ENCODE peak calls at places on chromosomes 4 and X, in six cellular contexts. U is Peyer's patch; D is COR-L47; X is thoracic aorta; J is cardiac fibroblast; B is stimulated activated CD8-positive, alpha-beta memory T cell treated with anti-CD3 and anti-CD28 coated beads, Interleukin-4, amount 100 ng/mL, for 24 hours. W is an unnamed sample.
A peak's percentile ranks its signal among the peaks of the same experiment; 100 is the strongest.

GRCh38 chr4:4735870-4736269 is 123.6 kb upstream of the MSX1 start:
- DNase-seq in U (no peak), D (no peak), X (no peak), J (no peak), B (no peak), W (no peak)

GRCh38 chr4:86019906-86020305 is 339.9 kb downstream of the MAPK10 start:
- DNase-seq in U (no peak), D (no peak), X (no peak), J (peak; percentile 41), B (no peak), W (no peak)

GRCh38 chr4:113831469-113831868 is 69.9 kb upstream of the CAMK2D start:
- DNase-seq in U (no peak), D (peak; percentile 14), X (no peak), J (no peak), B (no peak), W (no peak)

GRCh38 chr4:13982008-13982407 is 354.5 kb upstream of the BOD1L1 start:
- DNase-seq in U (no peak), D (no peak), X (no peak), J (no peak), B (no peak), W (no peak)

GRCh38 chr4:158849681-158850080 is 80.9 kb downstream of the FNIP2 start:
- DNase-seq in U (no peak), D (no peak), X (no peak), J (no peak), B (no peak), W (no peak)

GRCh38 chr4:122806981-122807679 is 19.5 kb upstream of the FGF2 start:
- DNase-seq in U (no peak), D (no peak), X (no peak), J (peak; percentile 65), B (no peak), W (no peak)

GRCh38 chrX:38277136-38277535 is 50.2 kb downstream of the RPGR start:
- DNase-seq in U (no peak), D (no peak), X (no peak), J (no peak), B (no peak), W (no peak)

GRCh38 chr4:163701915-163702314 is 207.4 kb downstream of the TMA16 start:
- DNase-seq in U (no peak), D (no peak), X (no peak), J (peak; percentile 43), B (no peak), W (no peak)

GRCh38 chr4:165810726-165811125 is 62.3 kb upstream of the TLL1 start:
- DNase-seq in U (no peak), D (no peak), X (no peak), J (peak; percentile 54), B (no peak), W (no peak)

GRCh38 chr4:171676555-171677215 is 136.5 kb upstream of the GALNTL6 start:
- DNase-seq in U (peak; percentile 50), D (no peak), X (no peak), J (no peak), B (no peak), W (peak; percentile 35)

GRCh38 chr4:61336911-61337310 is 136.8 kb downstream of the ADGRL3 start:
- DNase-seq in U (no peak), D (peak; percentile 57), X (no peak), J (no peak), B (no peak), W (no peak)

GRCh38 chrX:46628406-46629371 is 55.1 kb downstream of the CHST7 start:
- DNase-seq in U (no peak), D (no peak), X (peak; percentile 2), J (peak; percentile 67), B (no peak), W (peak; percentile 72)

GRCh38 chr4:81600511-81601269 is 129.0 kb upstream of the RASGEF1B start:
- DNase-seq in U (no peak), D (no peak), X (no peak), J (no peak), B (no peak), W (no peak)

GRCh38 chrX:38868941-38869378 is 67.7 kb downstream of the MID1IP1 start:
- DNase-seq in U (no peak), D (no peak), X (peak; percentile 4), J (peak; percentile 86), B (no peak), W (no peak)

GRCh38 chrX:139113682-139114081 is 402.2 kb upstream of the FGF13 start:
- DNase-seq in U (no peak), D (no peak), X (no peak), J (no peak), B (no peak), W (no peak)

GRCh38 chr4:83261307-83261706 is 23.3 kb downstream of the COQ2 start:
- DNase-seq in U (no peak), D (no peak), X (no peak), J (no peak), B (no peak), W (no peak)

GRCh38 chr4:139852612-139853269 is 187.1 kb downstream of the MGST2 start:
- DNase-seq in U (no peak), D (no peak), X (no peak), J (peak; percentile 71), B (no peak), W (no peak)

GRCh38 chr4:169345207-169345788 is 74.5 kb upstream of the SH3RF1 start:
- DNase-seq in U (no peak), D (no peak), X (no peak), J (peak; percentile 65), B (no peak), W (no peak)

GRCh38 chrX:107684956-107685385 is 56.7 kb downstream of the PRPS1 start:
- DNase-seq in U (peak; percentile 38), D (no peak), X (no peak), J (peak; percentile 81), B (no peak), W (no peak)

GRCh38 chr4:144355809-144356757 is 215.6 kb upstream of the GYPA start:
- DNase-seq in U (no peak), D (no peak), X (no peak), J (peak; percentile 94), B (no peak), W (peak; percentile 49)

GRCh38 chr4:74217365-74217764 is 59.4 kb downstream of the MTHFD2L start:
- DNase-seq in U (no peak), D (no peak), X (no peak), J (peak; percentile 82), B (no peak), W (no peak)

GRCh38 chrX:121146059-121146628 is 98.7 kb downstream of the GLUD2 start:
- DNase-seq in U (no peak), D (no peak), X (no peak), J (peak; percentile 20), B (no peak), W (no peak)

GRCh38 chrX:123906557-123907316 is 46.9 kb downstream of the XIAP start:
- DNase-seq in U (no peak), D (no peak), X (no peak), J (no peak), B (no peak), W (no peak)

GRCh38 chr4:75598390-75598789 is 31.9 kb downstream of the CDKL2 start:
- DNase-seq in U (no peak), D (no peak), X (no peak), J (peak; percentile 62), B (no peak), W (no peak)

GRCh38 chr4:107213410-107213809 is 177.3 kb upstream of the DKK2 start:
- DNase-seq in U (no peak), D (no peak), X (no peak), J (peak; percentile 10), B (no peak), W (no peak)

GRCh38 chr4:133594246-133595207 is 445.4 kb downstream of the PCDH10 start:
- DNase-seq in U (no peak), D (no peak), X (no peak), J (peak; percentile 25), B (no peak), W (no peak)

GRCh38 chr4:88448905-88449689 is 7.8 kb upstream of the HERC5 start:
- DNase-seq in U (no peak), D (no peak), X (no peak), J (no peak), B (no peak), W (no peak)

GRCh38 chr4:110636677-110637407 is 14.0 kb upstream of the PITX2 start:
- DNase-seq in U (no peak), D (no peak), X (no peak), J (peak; percentile 30), B (no peak), W (no peak)

GRCh38 chr4:106048250-106048931 is 153.1 kb downstream of the NPNT start:
- DNase-seq in U (no peak), D (no peak), X (no peak), J (peak; percentile 2), B (no peak), W (no peak)

GRCh38 chr4:165537028-165537648 is 158.3 kb downstream of the CPE start:
- DNase-seq in U (no peak), D (peak; percentile 46), X (no peak), J (peak; percentile 83), B (no peak), W (no peak)

GRCh38 chrX:107676559-107677378 is 48.5 kb downstream of the PRPS1 start:
- DNase-seq in U (peak; percentile 62), D (no peak), X (peak; percentile 57), J (peak; percentile 97), B (no peak), W (peak; percentile 52)

GRCh38 chr4:156638925-156639605 is 332.5 kb downstream of the PDGFC start:
- DNase-seq in U (no peak), D (no peak), X (no peak), J (peak; percentile 78), B (no peak), W (no peak)

GRCh38 chrX:124194209-124194608 is 138.3 kb upstream of the TEX13D start:
- DNase-seq in U (no peak), D (no peak), X (no peak), J (peak; percentile 39), B (no peak), W (no peak)

GRCh38 chr4:111937368-111937767 is 207.9 kb upstream of the FAM241A start:
- DNase-seq in U (no peak), D (peak; percentile 58), X (no peak), J (peak; percentile 36), B (no peak), W (no peak)

GRCh38 chr4:23268072-23268771 is 575.5 kb downstream of the GBA3 start:
- DNase-seq in U (no peak), D (no peak), X (no peak), J (no peak), B (no peak), W (no peak)

GRCh38 chrX:28848707-28849106 is 261.5 kb downstream of the IL1RAPL1 start:
- DNase-seq in U (no peak), D (no peak), X (no peak), J (no peak), B (no peak), W (no peak)

GRCh38 chrX:22081475-22082092 is 49.5 kb downstream of the PHEX start:
- DNase-seq in U (peak; percentile 50), D (peak; percentile 3), X (no peak), J (peak; percentile 71), B (peak; percentile 36), W (no peak)